ENCODE peak calls at places on chromosomes 2 and 18, in eight cellular contexts. I, G, M, U, P, C, X and T are unnamed samples.

GRCh38 chr2:3624059-3624794 is 29.3 kb downstream of the COLEC11 start:
- DNase-seq in I (peak; percentile 27), G (no peak), M (no peak), U (no peak), P (peak; percentile 11), C (no peak), X (no peak), T (no peak)

GRCh38 chr2:182318466-182319309 is 108.1 kb downstream of the PDE1A start:
- DNase-seq in I (no peak), G (no peak), M (no peak), U (peak; percentile 27), P (peak; percentile 53), C (no peak), X (no peak), T (no peak)

GRCh38 chr2:31196622-31197021 is 20.7 kb downstream of the CAPN14 start:
- DNase-seq in I (no peak), G (no peak), M (no peak), U (no peak), P (no peak), C (no peak), X (no peak), T (no peak)

GRCh38 chr2:197369946-197370325 is 59.4 kb upstream of the ANKRD44 start:
- DNase-seq in I (no peak), G (no peak), M (no peak), U (no peak), P (no peak), C (no peak), X (no peak), T (no peak)

GRCh38 chr18:71849407-71849806 is 694.7 kb downstream of the CBLN2 start:
- DNase-seq in I (no peak), G (no peak), M (no peak), U (no peak), P (no peak), C (no peak), X (peak; percentile 24), T (no peak)

GRCh38 chr18:68714356-68714706 is 577 bp downstream of the TMX3 start:
- DNase-seq in I (no peak), G (peak; percentile 32), M (peak; percentile 6), U (peak; percentile 15), P (no peak), C (no peak), X (no peak), T (no peak)

GRCh38 chr2:20125164-20125563 is 73.7 kb upstream of the LAPTM4A start:
- DNase-seq in I (no peak), G (no peak), M (no peak), U (no peak), P (no peak), C (no peak), X (no peak), T (no peak)

GRCh38 chr2:179422037-179422643 is 157.5 kb upstream of the SESTD1 start:
- DNase-seq in I (peak; percentile 52), G (peak; percentile 81), M (peak; percentile 76), U (peak; percentile 81), P (peak; percentile 77), C (no peak), X (peak; percentile 76), T (no peak)

GRCh38 chr2:26317377-26318105 is 28.4 kb upstream of the SELENOI start:
- DNase-seq in I (no peak), G (no peak), M (no peak), U (no peak), P (no peak), C (no peak), X (no peak), T (no peak)

GRCh38 chr2:217014298-217015116 is 154.6 kb upstream of the TNP1 start:
- DNase-seq in I (no peak), G (no peak), M (no peak), U (no peak), P (no peak), C (no peak), X (no peak), T (no peak)

GRCh38 chr2:217016829-217017228 is 157.0 kb upstream of the TNP1 start:
- DNase-seq in I (no peak), G (no peak), M (no peak), U (no peak), P (peak; percentile 2), C (no peak), X (no peak), T (no peak)

GRCh38 chr2:217023611-217024010 is 163.7 kb upstream of the TNP1 start:
- DNase-seq in I (no peak), G (no peak), M (no peak), U (no peak), P (no peak), C (no peak), X (no peak), T (no peak)

GRCh38 chr2:217017788-217018187 is 157.9 kb upstream of the TNP1 start:
- DNase-seq in I (no peak), G (no peak), M (no peak), U (no peak), P (no peak), C (no peak), X (no peak), T (no peak)
- H3K4me1 ChIP-seq in I (no peaks in the 10 kb centered on the region), G (no peaks in the 10 kb centered on the region), M (no peaks in the 10 kb centered on the region), U (no peaks in the 10 kb centered on the region), P (peaks cover 2% of the 10 kb centered on the region), C (no peaks in the 10 kb centered on the region), X (no peaks in the 10 kb centered on the region), T (no peaks in the 10 kb centered on the region)

DNA sequence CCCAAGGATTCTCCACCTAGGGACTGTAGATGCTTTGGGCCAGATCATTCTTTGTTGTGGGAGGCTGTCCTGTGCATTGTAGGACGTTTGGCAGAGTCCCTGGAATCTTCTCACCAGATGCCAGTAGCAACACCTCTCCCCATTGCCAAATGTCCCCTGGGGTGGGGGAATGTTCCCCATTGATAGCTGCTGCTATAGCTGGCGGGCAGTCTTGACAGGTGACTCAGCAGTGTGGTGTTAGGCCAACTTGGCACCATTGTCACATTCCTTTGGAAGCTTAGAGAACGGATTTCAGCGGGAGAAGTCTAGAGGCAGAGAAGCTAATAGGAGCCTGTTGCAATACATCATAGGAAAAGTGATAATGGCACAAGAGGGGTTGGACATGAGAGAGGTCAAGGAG is 495.7 kb upstream of the SMIM21 start:
- DNase-seq in I (peak; percentile 50), G (peak; percentile 32), M (peak; percentile 87), U (peak; percentile 61), P (peak; percentile 1), C (no peak), X (peak; percentile 81), T (no peak)
- H3K27ac ChIP-seq in I (no peak overlapping the region), G (no peak overlapping the region), M (no peak overlapping the region), U (no peak overlapping the region), P (no peak overlapping the region), C (no peak overlapping the region), X (no peak overlapping the region), T (no peak overlapping the region)

DNA sequence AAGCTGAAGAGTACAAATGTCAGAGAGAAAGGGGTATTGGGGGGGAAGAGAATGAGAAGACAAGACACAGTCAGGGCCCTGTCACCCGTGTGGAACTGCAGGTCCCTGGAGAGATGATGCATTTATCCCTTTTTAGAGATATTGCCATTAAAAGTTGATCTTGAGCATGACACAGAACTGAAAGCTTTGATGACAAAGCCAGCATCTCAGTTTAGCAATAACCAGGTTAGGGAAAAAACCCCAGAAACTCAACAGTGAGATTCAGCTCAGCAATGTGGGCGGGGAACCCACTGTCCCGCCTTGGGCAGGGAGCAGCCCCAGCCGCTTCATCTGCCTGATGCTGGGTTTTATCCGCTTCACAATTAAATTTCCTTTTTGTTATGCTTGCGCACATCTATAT is 181.1 kb downstream of the NEDD4L start:
- DNase-seq in I (no peak), G (no peak), M (no peak), U (no peak), P (no peak), C (no peak), X (no peak), T (no peak)
- H3K4me1 ChIP-seq in I (peaks cover 54% of the 10 kb centered on the region), G (peaks cover 34% of the 10 kb centered on the region), M (peaks cover 18% of the 10 kb centered on the region), U (peaks cover 17% of the 10 kb centered on the region), P (peaks cover 15% of the 10 kb centered on the region), C (no peaks in the 10 kb centered on the region), X (peaks cover 16% of the 10 kb centered on the region), T (no peaks in the 10 kb centered on the region)

DNA sequence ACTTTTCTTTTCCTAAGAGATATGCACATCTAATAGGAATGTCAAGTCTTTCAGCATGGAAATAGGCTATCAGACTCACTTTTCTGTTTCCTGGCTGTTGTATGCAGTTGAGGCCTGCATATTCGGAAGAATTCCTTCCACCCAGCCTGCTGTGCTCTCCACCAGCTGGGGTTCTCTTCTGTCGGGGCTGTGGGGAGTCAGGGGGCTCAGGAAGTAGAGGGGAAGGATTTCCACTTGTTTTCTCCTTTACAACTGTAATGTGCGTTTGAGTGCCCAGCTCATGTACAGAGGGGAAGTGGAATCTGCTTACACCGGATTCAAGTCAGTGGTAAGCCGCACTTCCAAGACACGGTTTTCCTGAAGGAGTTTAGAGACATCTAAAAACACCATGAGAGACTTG is 90.2 kb downstream of the MTCL1 start:
- DNase-seq in I (no peak), G (no peak), M (no peak), U (no peak), P (no peak), C (no peak), X (no peak), T (no peak)
- H3K27ac ChIP-seq in I (peak overlapping the region; percentile 64), G (no peak overlapping the region), M (no peak overlapping the region), U (no peak overlapping the region), P (peak overlapping the region; percentile 76), C (no peak overlapping the region), X (no peak overlapping the region), T (no peak overlapping the region)

GRCh38 chr2:109212836-109213563 is 84.0 kb downstream of the SH3RF3 start:
- DNase-seq in I (no peak), G (no peak), M (no peak), U (no peak), P (no peak), C (no peak), X (no peak), T (no peak)

GRCh38 chr2:109210431-109211200 is 81.6 kb downstream of the SH3RF3 start:
- DNase-seq in I (no peak), G (no peak), M (no peak), U (peak; percentile 46), P (peak; percentile 55), C (no peak), X (no peak), T (no peak)

GRCh38 chr2:109209412-109209811 is 80.4 kb downstream of the SH3RF3 start:
- DNase-seq in I (no peak), G (peak; percentile 71), M (no peak), U (peak; percentile 67), P (peak; percentile 89), C (no peak), X (no peak), T (no peak)

GRCh38 chr2:109209941-109210340 is 80.9 kb downstream of the SH3RF3 start:
- DNase-seq in I (no peak), G (no peak), M (no peak), U (no peak), P (no peak), C (no peak), X (no peak), T (no peak)

DNA sequence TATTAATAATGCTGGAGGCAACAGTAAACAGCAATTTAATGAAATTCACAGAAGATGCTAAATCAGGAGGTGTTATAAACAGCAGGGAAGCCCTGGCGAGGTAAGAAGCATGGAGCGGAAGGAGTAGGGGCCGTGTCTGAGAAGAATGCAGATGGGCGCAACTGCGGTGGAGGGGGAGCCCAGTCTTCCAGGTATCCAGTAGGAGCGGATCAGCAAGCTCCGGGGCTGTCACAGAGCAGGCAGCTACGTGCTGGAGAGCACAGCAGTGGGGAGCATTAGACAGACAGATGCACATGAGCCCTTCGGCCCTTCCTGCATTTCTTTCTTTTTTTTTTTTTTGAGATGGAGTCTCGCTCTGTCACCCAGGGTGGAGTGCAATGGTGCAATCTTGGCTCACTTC is 82.3 kb downstream of the SH3RF3 start:
- DNase-seq in I (no peak), G (no peak), M (no peak), U (no peak), P (no peak), C (no peak), X (no peak), T (no peak)
- H3K4me1 ChIP-seq in I (peaks cover 40% of the 10 kb centered on the region), G (peaks cover 58% of the 10 kb centered on the region), M (peaks cover 3% of the 10 kb centered on the region), U (peaks cover 37% of the 10 kb centered on the region), P (peaks cover 37% of the 10 kb centered on the region), C (peaks cover 38% of the 10 kb centered on the region), X (peaks cover 47% of the 10 kb centered on the region), T (peaks cover 30% of the 10 kb centered on the region)

GRCh38 chr18:44802508-44802907 is 121.8 kb downstream of the SETBP1 start:
- DNase-seq in I (no peak), G (no peak), M (no peak), U (peak; percentile 49), P (peak; percentile 9), C (no peak), X (no peak), T (no peak)
- H3K27ac ChIP-seq in I (peak overlapping the region; percentile 18), G (no peak overlapping the region), M (peak overlapping the region; percentile 70), U (no peak overlapping the region), P (no peak overlapping the region), C (no peak overlapping the region), X (peak overlapping the region; percentile 97), T (no peak overlapping the region)